ENCODE peak calls at places on chromosomes 6 and 20, in nine cellular contexts. P is neural progenitor cell, A is suprapubic skin, H is H9, W is heart right ventricle, K is upper lobe of right lung, J is thyroid gland, T is mammary epithelial cell, Y is upper lobe of left lung. I is an unnamed sample.

GRCh38 chr20:38043512-38044300 is 10.2 kb downstream of the RPRD1B start:
- DNase-seq in P (no peak), A (no peak), H (no peak), W (no peak), K (no peak), J (no peak), T (peak), Y (no peak), I (peak)

GRCh38 chr20:9301129-9302072 is 213.0 kb upstream of the LAMP5 start:
- DNase-seq in P (peak), A (no peak), H (no peak), W (peak), K (no peak), J (peak), T (peak), Y (no peak), I (peak)

GRCh38 chr6:75337805-75338204 is 53.2 kb upstream of the TMEM30A start:
- DNase-seq in P (no peak), A (no peak), H (no peak), W (no peak), K (no peak), J (no peak), T (no peak), Y (no peak), I (no peak)

GRCh38 chr6:11667876-11668275 is 110.7 kb downstream of the ADTRP start:
- DNase-seq in P (no peak), A (no peak), H (no peak), W (no peak), K (no peak), J (no peak), T (no peak), Y (no peak), I (no peak)

GRCh38 chr6:134247271-134247833 is 70.6 kb downstream of the SGK1 start:
- DNase-seq in P (no peak), A (no peak), H (no peak), W (no peak), K (no peak), J (no peak), T (peak), Y (peak), I (peak)

GRCh38 chr6:156269751-156270369 is 507.3 kb upstream of the ARID1B start:
- DNase-seq in P (no peak), A (no peak), H (no peak), W (no peak), K (no peak), J (no peak), T (no peak), Y (no peak), I (no peak)

GRCh38 chr6:113371106-113371505 is 486.0 kb upstream of the MARCKS start:
- DNase-seq in P (no peak), A (no peak), H (no peak), W (no peak), K (no peak), J (no peak), T (no peak), Y (no peak), I (no peak)

GRCh38 chr6:129659590-129660345 is 50.2 kb downstream of the ARHGAP18 start:
- DNase-seq in P (no peak), A (no peak), H (no peak), W (peak), K (no peak), J (peak), T (peak), Y (no peak), I (no peak)

GRCh38 chr6:105991561-105992314 is 94.4 kb upstream of the PRDM1 start:
- DNase-seq in P (peak), A (no peak), H (peak), W (no peak), K (no peak), J (peak), T (peak), Y (no peak), I (peak)

GRCh38 chr6:111480988-111481830 is 1.8 kb downstream of the REV3L start:
- DNase-seq in P (no peak), A (no peak), H (no peak), W (no peak), K (no peak), J (no peak), T (peak), Y (no peak), I (peak)

GRCh38 chr6:109457596-109457996 is 2.0 kb upstream of the MICAL1 start:
- DNase-seq in P (no peak), A (no peak), H (no peak), W (no peak), K (no peak), J (no peak), T (no peak), Y (no peak), I (no peak)

GRCh38 chr6:157586088-157586414 is 205.1 kb downstream of the ZDHHC14 start:
- DNase-seq in P (peak), A (no peak), H (no peak), W (no peak), K (no peak), J (no peak), T (no peak), Y (no peak), I (no peak)

GRCh38 chr6:30518505-30518850 is 29.2 kb downstream of the HLA-E start:
- DNase-seq in P (no peak), A (no peak), H (no peak), W (no peak), K (no peak), J (no peak), T (no peak), Y (no peak), I (no peak)

GRCh38 chr6:90500458-90500857 is 86.4 kb downstream of the MAP3K7 start:
- DNase-seq in P (no peak), A (no peak), H (no peak), W (no peak), K (no peak), J (no peak), T (peak), Y (no peak), I (peak)

GRCh38 chr6:18503588-18504231 is 116.6 kb downstream of the RNF144B start:
- DNase-seq in P (peak), A (no peak), H (peak), W (peak), K (no peak), J (peak), T (peak), Y (peak), I (peak)

GRCh38 chr6:75409928-75410327 is 83.7 kb downstream of the FILIP1 start:
- DNase-seq in P (no peak), A (no peak), H (no peak), W (no peak), K (no peak), J (no peak), T (no peak), Y (no peak), I (no peak)

GRCh38 chr6:33609444-33610034 is 11.6 kb upstream of the ITPR3 start:
- DNase-seq in P (no peak), A (no peak), H (no peak), W (peak), K (no peak), J (no peak), T (peak), Y (no peak), I (no peak)

GRCh38 chr6:3612341-3613041 is 139.0 kb downstream of the PXDC1 start:
- DNase-seq in P (no peak), A (no peak), H (no peak), W (no peak), K (no peak), J (no peak), T (peak), Y (no peak), I (peak)

GRCh38 chr6:80537321-80537972 is 431.0 kb downstream of the BCKDHB start:
- DNase-seq in P (no peak), A (no peak), H (no peak), W (no peak), K (no peak), J (no peak), T (no peak), Y (no peak), I (no peak)

DNA sequence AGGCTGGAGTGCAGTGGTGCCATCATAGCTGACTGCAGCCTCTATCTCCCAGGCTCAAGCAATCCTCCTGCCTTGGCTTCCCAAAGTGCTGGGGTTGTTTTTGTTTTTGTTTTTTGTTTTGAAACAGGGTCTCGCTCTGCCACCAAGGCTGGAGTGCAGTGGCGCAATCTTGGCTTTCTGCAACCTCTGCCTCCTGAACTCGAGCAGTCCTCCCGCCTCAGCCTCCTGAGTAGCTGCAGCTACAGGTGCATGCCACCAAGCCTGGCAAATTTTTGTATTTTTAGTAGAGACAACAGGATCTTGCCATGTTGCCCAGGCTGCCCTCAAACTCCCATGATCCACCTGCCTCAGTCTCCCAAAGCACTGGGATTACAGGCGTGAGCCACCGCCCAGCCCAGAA is 4.2 kb downstream of the C6orf132 start:
- DNase-seq in P (no peak), A (no peak), H (no peak), W (no peak), K (no peak), J (no peak), T (no peak), Y (no peak), I (no peak)
- H3K27ac ChIP-seq in P (no peak), A (peak), H (peak), W (no peak), K (no peak), J (no peak), T (no peak), Y (no peak), I (no peak)

DNA sequence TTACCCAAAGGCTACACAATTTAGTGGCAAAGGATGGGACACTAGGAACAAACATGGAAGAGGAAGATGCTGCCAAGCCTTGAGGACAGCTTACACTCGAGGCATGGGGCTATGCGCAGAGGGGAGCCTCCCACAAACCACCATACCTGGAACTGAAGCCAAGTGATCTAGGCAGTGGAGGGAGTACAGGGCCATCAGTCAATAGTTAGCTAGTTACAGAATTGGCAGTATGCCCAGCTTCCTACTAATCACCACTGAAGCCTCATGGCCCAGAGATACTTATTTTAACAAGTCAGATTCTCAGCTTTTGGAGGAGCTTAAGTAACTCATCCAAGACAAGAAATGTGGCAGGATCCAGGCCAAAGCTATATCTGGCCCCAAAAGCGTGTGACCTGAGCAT is 226.6 kb upstream of the MOCS1 start:
- DNase-seq in P (no peak), A (no peak), H (no peak), W (no peak), K (no peak), J (no peak), T (peak), Y (no peak), I (no peak)
- H3K27ac ChIP-seq in P (no peak), A (no peak), H (no peak), W (no peak), K (no peak), J (no peak), T (no peak), Y (no peak), I (no peak)

GRCh38 chr6:92024071-92024470 is 1395.3 kb downstream of the EPHA7 start:
- DNase-seq in P (no peak), A (no peak), H (no peak), W (no peak), K (no peak), J (no peak), T (no peak), Y (no peak), I (no peak)
- H3K27ac ChIP-seq in P (no peak), A (no peak), H (no peak), W (no peak), K (no peak), J (no peak), T (no peak), Y (no peak), I (no peak)

GRCh38 chr6:528989-529388 is 127.9 kb downstream of the HUS1B start:
- DNase-seq in P (no peak), A (no peak), H (no peak), W (peak), K (no peak), J (no peak), T (no peak), Y (no peak), I (no peak)

GRCh38 chr6:527989-528673 is 128.8 kb downstream of the HUS1B start:
- DNase-seq in P (no peak), A (no peak), H (no peak), W (no peak), K (no peak), J (no peak), T (no peak), Y (no peak), I (no peak)

GRCh38 chr6:524803-525202 is 132.1 kb downstream of the HUS1B start:
- DNase-seq in P (peak), A (no peak), H (no peak), W (no peak), K (no peak), J (no peak), T (no peak), Y (no peak), I (no peak)

DNA sequence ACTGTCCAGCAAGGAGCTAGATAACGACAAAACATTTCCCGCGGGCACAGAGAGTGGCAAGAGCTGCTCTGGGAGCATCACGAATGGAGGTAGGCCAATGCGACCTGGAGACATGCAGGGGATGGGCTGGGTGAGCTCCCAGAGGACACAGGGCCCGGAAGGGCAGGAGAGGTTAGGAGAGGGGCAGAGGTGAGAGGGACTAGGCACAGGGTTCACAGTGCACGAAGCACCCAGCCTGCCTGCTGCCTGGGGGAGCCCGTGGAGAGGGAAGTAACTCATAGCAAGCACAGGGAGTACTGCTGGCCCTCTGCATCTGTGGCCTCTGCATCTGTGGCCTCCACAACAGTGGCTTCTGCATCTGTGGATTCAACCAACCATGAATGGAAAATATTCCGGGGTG is 126.5 kb downstream of the HUS1B start:
- DNase-seq in P (no peak), A (no peak), H (no peak), W (no peak), K (no peak), J (no peak), T (no peak), Y (no peak), I (no peak)
- H3K27ac ChIP-seq in P (no peak), A (no peak), H (no peak), W (no peak), K (no peak), J (no peak), T (no peak), Y (no peak), I (no peak)

GRCh38 chr6:69881322-69882151 is 15.2 kb downstream of the COL19A1 start:
- DNase-seq in P (no peak), A (no peak), H (no peak), W (no peak), K (no peak), J (no peak), T (no peak), Y (no peak), I (no peak)
- H3K27ac ChIP-seq in P (no peak), A (no peak), H (no peak), W (no peak), K (no peak), J (no peak), T (no peak), Y (no peak), I (no peak)

GRCh38 chr6:161438430-161439030 is 164.7 kb upstream of the AGPAT4 start:
- DNase-seq in P (no peak), A (no peak), H (no peak), W (no peak), K (no peak), J (no peak), T (no peak), Y (no peak), I (no peak)
- H3K27ac ChIP-seq in P (no peak), A (peak), H (no peak), W (no peak), K (no peak), J (no peak), T (peak), Y (no peak), I (no peak)

GRCh38 chr20:41063442-41063841 is 34.8 kb downstream of the TOP1 start:
- DNase-seq in P (no peak), A (no peak), H (no peak), W (no peak), K (no peak), J (no peak), T (no peak), Y (no peak), I (no peak)

GRCh38 chr20:41065716-41066115 is 37.1 kb downstream of the TOP1 start:
- DNase-seq in P (no peak), A (no peak), H (no peak), W (no peak), K (no peak), J (no peak), T (no peak), Y (no peak), I (no peak)

GRCh38 chr20:41061155-41061554 is 32.5 kb downstream of the TOP1 start:
- DNase-seq in P (no peak), A (no peak), H (no peak), W (no peak), K (no peak), J (no peak), T (peak), Y (no peak), I (no peak)

GRCh38 chr20:41059236-41059635 is 30.6 kb downstream of the TOP1 start:
- DNase-seq in P (no peak), A (no peak), H (no peak), W (no peak), K (no peak), J (no peak), T (no peak), Y (no peak), I (no peak)

DNA sequence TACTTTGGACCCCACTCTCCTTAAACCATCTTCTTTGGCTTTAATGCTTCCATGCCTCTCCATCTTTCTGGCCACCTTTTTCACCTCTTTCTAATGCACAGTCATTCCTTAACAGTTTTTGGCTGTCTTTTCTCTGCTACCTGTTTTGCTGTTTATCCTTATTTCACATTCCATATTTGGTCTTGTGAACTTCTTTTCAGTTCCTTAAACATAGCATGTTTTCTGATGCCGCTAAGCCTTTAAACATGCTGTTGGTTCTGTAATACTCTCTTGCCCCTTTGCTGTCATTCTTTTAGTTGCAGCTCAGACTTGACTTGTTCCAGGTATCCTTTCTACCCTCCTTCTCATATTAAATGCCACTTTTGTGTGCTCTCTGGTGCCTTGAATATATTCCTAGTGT is 35.8 kb downstream of the TOP1 start:
- DNase-seq in P (no peak), A (no peak), H (no peak), W (no peak), K (no peak), J (no peak), T (no peak), Y (no peak), I (no peak)
- H3K27ac ChIP-seq in P (no peak), A (no peak), H (no peak), W (no peak), K (no peak), J (no peak), T (no peak), Y (no peak), I (no peak)

GRCh38 chr20:47627540-47627939 is 125.9 kb downstream of the NCOA3 start:
- DNase-seq in P (no peak), A (no peak), H (no peak), W (no peak), K (no peak), J (no peak), T (no peak), Y (no peak), I (no peak)
- H3K27ac ChIP-seq in P (no peak), A (no peak), H (no peak), W (no peak), K (no peak), J (no peak), T (no peak), Y (no peak), I (no peak)

DNA sequence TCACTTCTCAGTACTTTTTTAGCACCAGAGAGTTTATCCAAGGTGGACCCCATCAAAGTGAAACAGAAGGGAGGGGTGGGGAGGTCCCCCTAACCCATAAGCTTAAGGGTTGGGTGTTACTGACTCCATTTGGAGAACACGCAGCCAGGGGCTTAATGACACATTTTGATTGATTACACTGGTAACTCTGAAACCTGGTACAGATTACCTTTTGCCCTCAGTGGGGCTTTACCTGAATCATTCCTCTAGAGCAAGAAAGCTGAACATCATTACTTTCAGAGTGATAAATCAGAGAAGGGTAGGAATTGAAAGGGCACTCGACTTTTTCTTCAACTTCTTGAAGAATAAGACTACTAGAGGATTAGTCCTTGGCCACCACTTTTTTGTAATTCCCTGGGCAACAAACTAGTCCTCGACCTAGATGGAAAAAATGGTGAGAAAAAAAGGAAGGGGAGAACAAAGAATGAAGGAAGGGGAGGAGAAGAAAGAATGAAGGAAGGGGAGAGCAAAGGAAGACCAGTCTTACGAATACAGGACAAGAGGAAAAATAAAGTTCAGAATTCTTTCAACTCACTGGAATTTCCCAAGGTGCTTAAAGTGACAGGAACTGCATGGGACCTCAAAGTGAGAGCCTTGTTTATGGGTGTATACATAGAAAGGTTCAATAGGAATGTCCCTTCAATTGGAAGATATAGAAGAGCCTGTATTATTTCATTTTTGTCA is 509.5 kb upstream of the JARID2 start:
- DNase-seq in P (no peak), A (no peak), H (no peak), W (no peak), K (no peak), J (no peak), T (no peak), Y (no peak), I (no peak)
- H3K27ac ChIP-seq in P (no peak), A (no peak), H (no peak), W (no peak), K (no peak), J (no peak), T (no peak), Y (no peak), I (peak)